ENCODE peak calls at places on chromosome 5, in four cellular contexts. U is H7, V is GM04503, P is AML-193. R is an unnamed sample.

GRCh38 chr5:125262782-125263181 is 516.3 kb upstream of the ZNF608 start:
- DNase-seq in U (no peak), P (no peak), V (no peak), R (no peak)

GRCh38 chr5:94544031-94544650 is 74.3 kb downstream of the KIAA0825 start:
- DNase-seq in V (peak), P (peak), U (no peak), R (peak)

GRCh38 chr5:625516-625915 is 13.4 kb downstream of the CEP72 start:
- DNase-seq in U (no peak), V (no peak), P (no peak), R (no peak)

GRCh38 chr5:154397652-154398406 is 48.0 kb upstream of the SAP30L start:
- DNase-seq in P (no peak), V (no peak), U (no peak), R (no peak)

GRCh38 chr5:137144656-137145055 is 354.5 kb downstream of the SPOCK1 start:
- DNase-seq in V (no peak), U (no peak), P (no peak), R (no peak)

GRCh38 chr5:152374711-152375275 is 30.3 kb downstream of the NMUR2 start:
- DNase-seq in V (no peak), P (no peak), U (no peak), R (no peak)

GRCh38 chr5:58759745-58760144 is 176.9 kb downstream of the RAB3C start:
- DNase-seq in V (no peak), U (no peak), P (peak), R (peak)

GRCh38 chr5:86861514-86861913 is 243.8 kb downstream of the COX7C start:
- DNase-seq in U (no peak), V (no peak), P (no peak), R (no peak)

GRCh38 chr5:33034777-33035176 is 323.7 kb downstream of the NPR3 start:
- DNase-seq in U (no peak), P (no peak), V (no peak), R (no peak)

GRCh38 chr5:132457371-132458225 is 33.0 kb downstream of the IRF1 start:
- DNase-seq in V (peak), P (peak), U (no peak), R (peak)

GRCh38 chr5:97124335-97124734 is 18.1 kb downstream of the LIX1 start:
- DNase-seq in P (no peak), U (no peak), V (no peak), R (no peak)

GRCh38 chr5:95993776-95994175 is 32.1 kb upstream of the ELL2 start:
- DNase-seq in V (no peak), P (no peak), U (no peak), R (no peak)

GRCh38 chr5:16618138-16618897 is 1.5 kb upstream of the RETREG1 start:
- DNase-seq in U (peak), V (no peak), P (no peak), R (no peak)

GRCh38 chr5:141814064-141814982 is 63.9 kb downstream of the PCDH1 start:
- DNase-seq in U (peak), P (no peak), V (no peak), R (peak)

GRCh38 chr5:120088831-120089230 is 375.3 kb upstream of the PRR16 start:
- DNase-seq in V (no peak), P (no peak), U (no peak), R (no peak)

GRCh38 chr5:98902733-98903132 is 26.1 kb downstream of the CHD1 start:
- DNase-seq in P (no peak), U (no peak), V (no peak), R (no peak)

GRCh38 chr5:179143446-179143845 is 83.3 kb downstream of the ZNF354C start:
- DNase-seq in U (peak), V (no peak), P (no peak), R (peak)

GRCh38 chr5:148653271-148653839 is 972 bp downstream of the HTR4 start:
- DNase-seq in U (no peak), P (no peak), V (no peak), R (no peak)

GRCh38 chr5:66864240-66864884 is 268.2 kb downstream of the MAST4 start:
- DNase-seq in V (no peak), U (no peak), P (peak), R (peak)

GRCh38 chr5:148488757-148489156 is 105.0 kb downstream of the FBXO38 start:
- DNase-seq in P (no peak), U (no peak), V (no peak), R (no peak)

GRCh38 chr5:1552469-1553255 is 28.9 kb upstream of the LPCAT1 start:
- DNase-seq in V (no peak), U (peak), P (no peak), R (no peak)

GRCh38 chr5:177301503-177302165 is 1.9 kb downstream of the RAB24 start:
- DNase-seq in P (no peak), V (no peak), U (no peak), R (no peak)

GRCh38 chr5:178078197-178078995 is 34.9 kb upstream of the N4BP3 start:
- DNase-seq in U (no peak), V (peak), P (no peak), R (peak)

GRCh38 chr5:58357121-58357520 is 102.8 kb downstream of the PLK2 start:
- DNase-seq in P (no peak), V (no peak), U (no peak), R (no peak)

GRCh38 chr5:136080483-136081180 is 51.8 kb downstream of the TGFBI start:
- DNase-seq in U (peak), V (peak), P (no peak), R (peak)

GRCh38 chr5:106843812-106844416 is 826.8 kb downstream of the EFNA5 start:
- DNase-seq in P (no peak), V (no peak), U (peak), R (peak)

GRCh38 chr5:139178948-139179347 is 19.2 kb downstream of the SIL1 start:
- DNase-seq in P (no peak), V (no peak), U (peak), R (no peak)

GRCh38 chr5:112697301-112697700 is 40.4 kb upstream of the APC start:
- DNase-seq in V (no peak), U (no peak), P (no peak), R (no peak)

GRCh38 chr5:54671111-54671531 is 153.6 kb downstream of the SNX18 start:
- DNase-seq in U (no peak), P (peak), V (no peak), R (no peak)

GRCh38 chr5:82045526-82046267 is 73.9 kb downstream of the ATG10 start:
- DNase-seq in U (no peak), V (peak), P (no peak), R (no peak)

GRCh38 chr5:134792287-134792686 is 33.7 kb downstream of the DDX46 start:
- DNase-seq in V (no peak), P (no peak), U (no peak), R (no peak)

GRCh38 chr5:96780626-96781025 is 27.1 kb downstream of the ERAP1 start:
- DNase-seq in P (no peak), U (no peak), V (no peak), R (no peak)

GRCh38 chr5:150274811-150275210 is 14.8 kb downstream of the CAMK2A start:
- DNase-seq in V (no peak), U (no peak), P (no peak), R (no peak)

R was measured in NB4.